ENCODE peak calls at places on chromosomes 3 and 15, in nine cellular contexts. U, Z, T, C, R, Y, D, G and X are unnamed samples.

GRCh38 chr3:146464005-146464595 is 5.3 kb downstream of the PLSCR2 start:
- DNase-seq in U (no peak), Z (no peak), T (no peak), C (no peak), R (no peak), Y (no peak), D (no peak), G (no peak), X (no peak)

GRCh38 chr15:47887181-47887580 is 169.9 kb downstream of the SEMA6D start:
- DNase-seq in U (no peak), Z (no peak), T (no peak), C (no peak), R (no peak), Y (no peak), D (no peak), G (no peak), X (no peak)

GRCh38 chr3:187758318-187758717 is 13.1 kb upstream of the BCL6 start:
- DNase-seq in U (no peak), Z (no peak), T (no peak), C (no peak), R (no peak), Y (no peak), D (no peak), G (no peak), X (no peak)

GRCh38 chr15:84734794-84735479 is 13.5 kb upstream of the ZNF592 start:
- DNase-seq in U (no peak), Z (no peak), T (no peak), C (peak), R (no peak), Y (peak), D (peak), G (no peak), X (peak)

GRCh38 chr3:196558476-196558875 is 9.9 kb downstream of the WDR53 start:
- DNase-seq in U (no peak), Z (no peak), T (no peak), C (no peak), R (no peak), Y (no peak), D (no peak), G (no peak), X (no peak)

GRCh38 chr15:64740361-64741170 is 34.8 kb downstream of the RBPMS2 start:
- DNase-seq in U (no peak), Z (peak), T (no peak), C (no peak), R (no peak), Y (peak), D (no peak), G (no peak), X (peak)

GRCh38 chr3:149554826-149555225 is 80.3 kb downstream of the TM4SF4 start:
- DNase-seq in U (no peak), Z (no peak), T (no peak), C (no peak), R (no peak), Y (peak), D (no peak), G (no peak), X (no peak)

GRCh38 chr3:143885803-143886427 is 37.6 kb upstream of the SLC9A9 start:
- DNase-seq in U (no peak), Z (peak), T (no peak), C (no peak), R (no peak), Y (peak), D (no peak), G (no peak), X (no peak)

GRCh38 chr3:150922611-150923010 is 17.4 kb upstream of the MINDY4B start:
- DNase-seq in U (no peak), Z (peak), T (no peak), C (no peak), R (no peak), Y (no peak), D (peak), G (no peak), X (no peak)

GRCh38 chr3:194266658-194267005 is 84.5 kb downstream of the CPN2 start:
- DNase-seq in U (no peak), Z (no peak), T (no peak), C (no peak), R (no peak), Y (no peak), D (peak), G (no peak), X (no peak)

GRCh38 chr3:6799264-6799915 is 61.5 kb upstream of the GRM7 start:
- DNase-seq in U (no peak), Z (peak), T (no peak), C (no peak), R (no peak), Y (peak), D (peak), G (no peak), X (no peak)

GRCh38 chr3:151308089-151308488 is 8.5 kb downstream of the GPR87 start:
- DNase-seq in U (no peak), Z (no peak), T (no peak), C (no peak), R (no peak), Y (no peak), D (no peak), G (no peak), X (no peak)

GRCh38 chr3:52871761-52872160 is 25.6 kb downstream of the STIMATE start:
- DNase-seq in U (no peak), Z (no peak), T (no peak), C (no peak), R (no peak), Y (no peak), D (no peak), G (no peak), X (no peak)

GRCh38 chr15:52112203-52112750 is 298 bp downstream of the BCL2L10 start:
- DNase-seq in U (peak), Z (peak), T (peak), C (peak), R (no peak), Y (peak), D (peak), G (no peak), X (peak)

GRCh38 chr3:535566-536416 is 339.2 kb downstream of the CHL1 start:
- DNase-seq in U (no peak), Z (no peak), T (peak), C (no peak), R (peak), Y (peak), D (no peak), G (no peak), X (peak)
- TF ChIP-seq CTCF in U (no peak), Z (no peak), T (peak), C (no peak), R (peak), Y (no peak), D (no peak), G (no peak), X (peak)

GRCh38 chr15:70375586-70375985 is 277.9 kb upstream of the TLE3 start:
- DNase-seq in U (no peak), Z (no peak), T (no peak), C (no peak), R (no peak), Y (no peak), D (no peak), G (no peak), X (no peak)
- TF ChIP-seq CTCF in U (no peak), Z (no peak), T (no peak), C (no peak), R (no peak), Y (no peak), D (no peak), G (no peak), X (no peak)

DNA sequence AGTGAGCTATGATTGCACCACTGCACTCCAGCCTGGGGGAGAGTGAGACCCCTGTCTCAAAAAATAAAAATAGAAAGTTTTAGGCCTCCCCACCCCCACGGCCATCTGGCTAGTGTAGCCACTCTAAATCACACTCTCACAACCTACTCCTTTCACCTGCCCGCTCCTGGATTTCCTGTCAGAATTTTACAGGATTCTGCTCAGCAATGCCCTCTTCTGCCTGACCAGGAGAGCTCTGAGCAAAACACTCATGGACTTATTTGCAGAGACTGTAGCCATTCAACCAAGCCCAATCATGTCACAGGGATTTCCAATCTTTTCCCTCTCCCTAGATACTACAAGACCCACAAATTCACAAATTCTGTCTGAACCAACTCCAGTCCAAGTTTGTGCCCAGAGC is 242.6 kb upstream of the TPRG1 start:
- DNase-seq in U (no peak), Z (no peak), T (no peak), C (no peak), R (no peak), Y (peak), D (peak), G (no peak), X (no peak)
- TF ChIP-seq CTCF in U (peak), Z (no peak), T (peak), C (no peak), R (no peak), Y (peak), D (no peak), G (no peak), X (peak)

DNA sequence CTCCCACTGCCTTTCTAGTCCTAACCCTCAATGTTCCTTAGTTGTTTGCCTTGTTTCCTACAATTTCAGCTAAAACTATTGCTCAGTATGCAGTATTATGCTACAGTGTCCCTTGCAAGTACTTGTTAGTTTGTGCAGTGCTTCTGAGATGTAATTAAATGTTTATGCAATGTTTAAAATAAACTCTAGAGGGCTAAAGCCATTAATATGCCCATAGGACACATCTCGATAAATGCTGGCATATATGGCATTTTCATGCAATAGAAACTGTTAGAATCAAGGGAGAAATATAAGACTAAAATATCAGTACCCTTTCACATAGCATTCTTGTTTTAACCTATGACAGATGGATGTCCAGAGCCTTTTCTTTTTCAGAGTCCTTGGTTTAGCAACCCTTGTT is 59.8 kb upstream of the ACKR4 start:
- DNase-seq in U (no peak), Z (no peak), T (no peak), C (no peak), R (no peak), Y (no peak), D (no peak), G (no peak), X (no peak)
- TF ChIP-seq CTCF in U (no peak), Z (no peak), T (no peak), C (no peak), R (no peak), Y (no peak), D (no peak), G (no peak), X (no peak)

DNA sequence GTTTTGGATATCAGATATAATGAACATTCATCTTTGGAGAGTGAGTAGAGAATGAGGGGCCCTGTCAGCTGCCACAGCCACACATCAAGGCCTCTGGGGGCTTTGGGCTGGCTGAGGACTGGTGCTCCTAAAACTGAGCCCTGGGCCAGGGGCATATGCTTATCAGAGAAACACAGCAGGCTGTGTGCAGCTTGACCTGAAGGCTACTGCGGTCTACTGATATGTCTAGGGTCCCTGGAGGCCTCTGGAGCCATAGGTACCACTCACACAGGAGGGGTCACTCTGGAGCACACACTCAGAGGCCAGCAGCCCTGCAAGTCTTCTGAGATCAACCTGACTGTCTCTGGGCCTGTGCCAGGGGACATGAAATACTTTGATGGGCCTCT is 7.6 kb downstream of the TF start:
- DNase-seq in U (no peak), Z (no peak), T (no peak), C (no peak), R (no peak), Y (no peak), D (no peak), G (no peak), X (no peak)
- TF ChIP-seq CTCF in U (no peak), Z (no peak), T (no peak), C (no peak), R (no peak), Y (no peak), D (no peak), G (no peak), X (no peak)